ENCODE peak calls at places on chromosomes 4 and X, in six cellular contexts. P is posterior vena cava, L is bronchial epithelial cell, C is endothelial cell of umbilical vein, G is neuronal stem cell, H is spleen. S is an unnamed sample.

GRCh38 chr4:23337292-23337691 is 552.6 kb downstream of the PPARGC1A start:
- DNase-seq in P (no peak), G (no peak), L (peak; percentile 20), C (no peak), H (no peak), S (no peak)

GRCh38 chrX:7941390-7942042 is 14.3 kb upstream of the PNPLA4 start:
- DNase-seq in G (no peak), H (no peak), P (no peak), L (no peak), C (peak; percentile 14), S (no peak)

GRCh38 chrX:71547339-71547738 is 14.4 kb downstream of the OGT start:
- DNase-seq in C (no peak), G (no peak), P (no peak), H (no peak), L (no peak), S (no peak)

GRCh38 chr4:7817877-7818675 is 121.6 kb downstream of the AFAP1 start:
- DNase-seq in H (no peak), G (no peak), C (no peak), P (peak; percentile 64), L (no peak), S (no peak)

GRCh38 chr4:123453006-123453685 is 56.6 kb downstream of the SPRY1 start:
- DNase-seq in P (no peak), G (no peak), H (no peak), L (peak; percentile 5), C (no peak), S (no peak)

GRCh38 chrX:109312757-109313156 is 169.1 kb downstream of the GUCY2F start:
- DNase-seq in P (no peak), C (no peak), G (no peak), L (peak; percentile 23), H (no peak), S (no peak)

GRCh38 chrX:8629871-8630270 is 102.1 kb downstream of the ANOS1 start:
- DNase-seq in P (no peak), C (peak; percentile 10), G (no peak), H (no peak), L (peak; percentile 91), S (no peak)

GRCh38 chr4:36251983-36252382 is 7.7 kb upstream of the ARAP2 start:
- DNase-seq in C (no peak), H (no peak), L (no peak), P (no peak), G (no peak), S (no peak)

GRCh38 chr4:17111959-17112659 is 213.7 kb upstream of the LDB2 start:
- DNase-seq in H (no peak), P (no peak), L (no peak), G (peak; percentile 31), C (no peak), S (peak; percentile 11)

GRCh38 chr4:125283702-125284279 is 31.0 kb upstream of the FAT4 start:
- DNase-seq in P (no peak), G (no peak), L (peak; percentile 56), H (no peak), C (peak; percentile 54), S (peak; percentile 24)

GRCh38 chr4:74314944-74315343 is 6.7 kb downstream of the EPGN start:
- DNase-seq in L (no peak), H (no peak), C (no peak), P (no peak), G (no peak), S (no peak)

GRCh38 chr4:109803924-109804571 is 2.2 kb upstream of the CFI start:
- DNase-seq in G (peak; percentile 45), L (peak; percentile 51), H (no peak), C (peak; percentile 56), P (no peak), S (peak; percentile 37)

GRCh38 chrX:132058050-132058449 is 34.9 kb downstream of the STK26 start:
- DNase-seq in L (no peak), G (no peak), P (no peak), C (no peak), H (no peak), S (no peak)

GRCh38 chrX:140500427-140500826 is 4.4 kb downstream of the SOX3 start:
- DNase-seq in C (no peak), H (no peak), L (no peak), P (no peak), G (no peak), S (no peak)

GRCh38 chr4:83010111-83010521 is 507 bp downstream of the LIN54 start:
- DNase-seq in P (no peak), C (peak; percentile 56), L (peak; percentile 44), H (no peak), G (no peak), S (no peak)

GRCh38 chr4:20618010-20618409 is 82.2 kb upstream of the PACRGL start:
- DNase-seq in P (no peak), C (peak; percentile 51), G (peak; percentile 12), L (no peak), H (no peak), S (no peak)

GRCh38 chrX:106323357-106323756 is 155.3 kb downstream of the PWWP3B start:
- DNase-seq in P (no peak), H (peak; percentile 61), L (no peak), G (no peak), C (no peak), S (no peak)

GRCh38 chr4:17957689-17958088 is 63.9 kb downstream of the LCORL start:
- DNase-seq in L (peak; percentile 56), G (no peak), H (no peak), P (no peak), C (no peak), S (no peak)

GRCh38 chrX:40120838-40121580 is 23.3 kb upstream of the BCOR start:
- DNase-seq in L (peak; percentile 66), H (no peak), P (no peak), G (no peak), C (no peak), S (no peak)

GRCh38 chr4:128847074-128847724 is 37.7 kb downstream of the JADE1 start:
- DNase-seq in P (no peak), G (no peak), H (peak; percentile 81), L (peak; percentile 27), C (no peak), S (no peak)

GRCh38 chr4:146959692-146960091 is 14.0 kb upstream of the TTC29 start:
- DNase-seq in L (no peak), G (no peak), P (no peak), H (no peak), C (no peak), S (no peak)

GRCh38 chr4:176898791-176899190 is 106.1 kb upstream of the VEGFC start:
- DNase-seq in G (no peak), H (no peak), P (no peak), L (peak; percentile 52), C (no peak), S (no peak)

GRCh38 chr4:3302164-3302785 is 9.5 kb downstream of the RGS12 start:
- DNase-seq in P (peak; percentile 86), G (no peak), L (no peak), C (peak; percentile 74), H (peak; percentile 87), S (peak; percentile 64)

GRCh38 chr4:183182873-183183725 is 84.0 kb downstream of the WWC2 start:
- DNase-seq in C (peak; percentile 93), L (peak; percentile 87), P (no peak), H (no peak), G (peak; percentile 67), S (no peak)

GRCh38 chrX:49209434-49210251 is 9.7 kb upstream of the SYP start:
- DNase-seq in L (no peak), G (no peak), C (no peak), P (no peak), H (no peak), S (no peak)

GRCh38 chr4:111398906-111399330 is 746.3 kb upstream of the FAM241A start:
- DNase-seq in C (no peak), L (no peak), H (no peak), P (no peak), G (no peak), S (no peak)

GRCh38 chrX:67780694-67781109 is 236.9 kb downstream of the AR start:
- DNase-seq in G (no peak), L (peak; percentile 91), C (peak; percentile 90), P (peak; percentile 94), H (no peak), S (no peak)

GRCh38 chrX:109270580-109271484 is 211.1 kb downstream of the GUCY2F start:
- DNase-seq in L (peak; percentile 94), H (no peak), G (no peak), P (no peak), C (no peak), S (peak; percentile 49)

GRCh38 chrX:72305286-72306084 is at the start of gene CITED1:
- DNase-seq in C (no peak), P (no peak), L (no peak), H (no peak), G (peak; percentile 18), S (peak; percentile 34)

GRCh38 chr4:123352240-123352945 is 44.2 kb upstream of the SPRY1 start:
- DNase-seq in P (no peak), C (peak; percentile 80), H (no peak), G (no peak), L (peak; percentile 94), S (no peak)

GRCh38 chr4:7799306-7799705 is 140.4 kb downstream of the AFAP1 start:
- DNase-seq in L (no peak), P (peak; percentile 62), H (peak; percentile 54), G (no peak), C (no peak), S (no peak)

GRCh38 chr4:76147454-76148141 is 599 bp downstream of the NUP54 start:
- DNase-seq in H (no peak), G (peak; percentile 79), C (peak; percentile 77), L (peak; percentile 67), P (no peak), S (peak; percentile 56)

GRCh38 chr4:100417565-100417964 is 100.3 kb downstream of the EMCN start:
- DNase-seq in G (peak; percentile 15), C (no peak), L (peak; percentile 25), P (no peak), H (no peak), S (no peak)

S was measured in GM20000.